ENCODE peak calls at places on chromosomes 11 and 22, in seven cellular contexts. Z is SK-N-SH, U is A549, R is ovary, Q is WERI-Rb-1, I is small intestine, X is neuronal stem cell. O is an unnamed sample.

GRCh38 chr11:76880956-76881355 is 20.2 kb downstream of the ACER3 start:
- DNase-seq in U (no peak), Z (no peak), X (no peak), Q (no peak), R (no peak), I (no peak), O (no peak)

GRCh38 chr22:48103126-48103875 is 1340.9 kb downstream of the TBC1D22A start:
- DNase-seq in X (no peak), I (no peak), Q (no peak), Z (no peak), R (no peak), U (no peak), O (no peak)

GRCh38 chr11:426851-427250 is 12.1 kb upstream of the SIGIRR start:
- DNase-seq in Z (no peak), R (no peak), I (no peak), Q (no peak), X (no peak), U (no peak), O (no peak)

GRCh38 chr22:38136607-38137006 is 26.1 kb upstream of the BAIAP2L2 start:
- DNase-seq in I (no peak), Z (no peak), R (no peak), Q (no peak), U (no peak), X (no peak), O (no peak)

GRCh38 chr11:72239296-72239848 is 4.6 kb downstream of the PHOX2A start:
- DNase-seq in Z (peak), U (no peak), R (peak), X (no peak), I (no peak), Q (no peak), O (no peak)

GRCh38 chr22:19638282-19639015 is 75.9 kb upstream of the SEPTIN5 start:
- DNase-seq in U (no peak), I (no peak), R (no peak), Z (peak), Q (no peak), X (no peak), O (no peak)

GRCh38 chr11:72548481-72548880 is 114.2 kb upstream of the CLPB start:
- DNase-seq in I (no peak), X (no peak), R (no peak), U (no peak), Z (no peak), Q (no peak), O (peak)

GRCh38 chr11:72308226-72309073 is 64.5 kb upstream of the PHOX2A start:
- DNase-seq in I (peak), U (no peak), Q (peak), X (no peak), R (no peak), Z (peak), O (peak)

GRCh38 chr11:29127456-29127855 is 889.4 kb downstream of the KCNA4 start:
- DNase-seq in U (no peak), R (no peak), Z (no peak), X (no peak), Q (no peak), I (no peak), O (no peak)

GRCh38 chr11:104256525-104256924 is 92.6 kb upstream of the PDGFD start:
- DNase-seq in Q (no peak), R (no peak), I (no peak), U (no peak), X (no peak), Z (no peak), O (no peak)

GRCh38 chr22:29580200-29580810 is 608 bp downstream of the NIPSNAP1 start:
- DNase-seq in I (peak), X (no peak), Z (peak), R (no peak), Q (no peak), U (no peak), O (peak)

GRCh38 chr11:71150859-71151258 is 101.5 kb downstream of the SHANK2 start:
- DNase-seq in U (no peak), R (no peak), X (no peak), Q (no peak), Z (no peak), I (no peak), O (no peak)

GRCh38 chr22:45008853-45009751 is 703 bp downstream of the PHF21B start:
- DNase-seq in U (peak), Z (peak), R (peak), I (no peak), Q (peak), X (peak), O (peak)

GRCh38 chr11:19938051-19938856 is 222.0 kb downstream of the DBX1 start:
- DNase-seq in Q (peak), I (peak), U (peak), Z (peak), R (no peak), X (no peak), O (peak)

GRCh38 chr22:48578138-48579034 is 1249.3 kb downstream of the BRD1 start:
- DNase-seq in U (no peak), X (no peak), I (no peak), R (no peak), Q (no peak), Z (no peak), O (no peak)

GRCh38 chr11:68509105-68509504 is 48.6 kb downstream of the PPP6R3 start:
- DNase-seq in R (no peak), X (no peak), I (no peak), U (no peak), Z (peak), Q (no peak), O (no peak)

GRCh38 chr11:47415091-47415854 is 6.9 kb downstream of the SLC39A13 start:
- DNase-seq in U (no peak), I (no peak), R (no peak), X (no peak), Z (no peak), Q (no peak), O (peak)

GRCh38 chr11:67120881-67121710 is 2.0 kb downstream of the KDM2A start:
- DNase-seq in X (no peak), Z (no peak), Q (no peak), U (no peak), I (peak), R (no peak), O (no peak)

GRCh38 chr22:21041937-21042336 is 3.8 kb upstream of the LRRC74B start:
- DNase-seq in R (no peak), I (no peak), Z (no peak), X (no peak), U (no peak), Q (no peak), O (no peak)

GRCh38 chr11:73752216-73752867 is 8.5 kb downstream of the RAB6A start:
- DNase-seq in R (peak), Q (no peak), U (no peak), X (no peak), I (no peak), Z (no peak), O (no peak)

GRCh38 chr11:114180301-114181055 is 115.7 kb upstream of the NNMT start:
- DNase-seq in Q (peak), X (no peak), I (peak), R (peak), U (no peak), Z (peak), O (no peak)

GRCh38 chr11:67662806-67663514 is 11.5 kb downstream of the ALDH3B2 start:
- DNase-seq in Z (no peak), U (no peak), Q (no peak), X (no peak), R (no peak), I (no peak), O (no peak)

GRCh38 chr22:44147821-44148574 is 32.7 kb upstream of the PARVG start:
- DNase-seq in R (no peak), Z (no peak), X (no peak), U (no peak), I (no peak), Q (no peak), O (no peak)

GRCh38 chr22:23256986-23257888 is 76.9 kb downstream of the BCR start:
- DNase-seq in U (no peak), R (peak), I (peak), X (no peak), Z (no peak), Q (no peak), O (no peak)
- H3K27ac ChIP-seq in U (no peak), R (peak), I (peak), X (no peak), Z (no peak), Q (no peak), O (no peak)

GRCh38 chr11:61957028-61957770 is 7.0 kb downstream of the BEST1 start:
- DNase-seq in X (no peak), U (no peak), Q (no peak), I (no peak), Z (no peak), R (peak), O (no peak)
- H3K4me3 ChIP-seq in X (no peak), U (no peak), Q (no peak), I (no peak), Z (no peak), R (no peak), O (no peak)

GRCh38 chr11:63905179-63905578 is 11.8 kb downstream of the RCOR2 start:
- DNase-seq in I (no peak), X (no peak), Q (no peak), Z (no peak), U (no peak), R (no peak), O (no peak)

GRCh38 chr11:63907808-63908530 is 9.0 kb downstream of the RCOR2 start:
- DNase-seq in U (no peak), Z (no peak), X (no peak), Q (peak), R (peak), I (no peak), O (no peak)

GRCh38 chr11:63907063-63907462 is 9.9 kb downstream of the RCOR2 start:
- DNase-seq in Z (peak), U (no peak), I (no peak), R (no peak), X (no peak), Q (no peak), O (no peak)

GRCh38 chr11:63906087-63906486 is 10.9 kb downstream of the RCOR2 start:
- DNase-seq in X (no peak), Z (no peak), R (no peak), U (no peak), I (no peak), Q (no peak), O (no peak)

GRCh38 chr11:63906585-63906984 is 10.4 kb downstream of the RCOR2 start:
- DNase-seq in Z (peak), I (no peak), R (no peak), X (no peak), U (no peak), Q (peak), O (peak)
- H3K27ac ChIP-seq in Z (no peak), I (no peak), R (no peak), X (no peak), U (no peak), Q (peak), O (no peak)

GRCh38 chr11:119363081-119363861 is 16.8 kb upstream of the MFRP start:
- DNase-seq in Z (no peak), I (peak), R (no peak), Q (no peak), X (no peak), U (no peak), O (no peak)
- H3K4me3 ChIP-seq in Z (no peak), I (peak), R (peak), Q (peak), X (peak), U (peak), O (no peak)

GRCh38 chr22:33204408-33204807 is 146.2 kb upstream of the SYN3 start:
- DNase-seq in Q (no peak), R (no peak), U (no peak), X (no peak), Z (no peak), I (no peak), O (no peak)
- H3K27ac ChIP-seq in Q (no peak), R (no peak), U (no peak), X (no peak), Z (no peak), I (no peak), O (no peak)

DNA sequence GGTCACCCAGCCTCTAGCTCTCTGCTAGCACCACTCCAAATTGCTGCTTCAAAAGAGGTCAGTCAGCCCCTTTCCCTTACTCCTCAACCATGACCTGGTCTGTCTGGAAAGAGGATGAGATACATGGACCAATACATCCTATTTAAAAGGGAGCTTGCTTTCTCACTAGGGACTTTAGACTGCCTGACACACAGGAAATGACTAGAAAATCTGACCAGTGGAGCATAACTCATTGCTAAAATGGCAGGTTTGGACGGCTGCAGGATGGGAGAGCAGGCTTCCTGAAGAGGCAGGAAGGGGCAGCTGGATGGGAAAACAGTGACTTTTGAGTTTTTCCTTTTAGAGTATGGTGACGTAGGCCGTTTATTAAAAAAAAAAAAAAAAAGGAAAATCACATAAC is 25.3 kb downstream of the STIM1 start:
- DNase-seq in Q (no peak), U (no peak), R (no peak), Z (no peak), I (no peak), X (no peak), O (no peak)
- H3K4me3 ChIP-seq in Q (no peak), U (no peak), R (no peak), Z (no peak), I (no peak), X (no peak), O (no peak)

DNA sequence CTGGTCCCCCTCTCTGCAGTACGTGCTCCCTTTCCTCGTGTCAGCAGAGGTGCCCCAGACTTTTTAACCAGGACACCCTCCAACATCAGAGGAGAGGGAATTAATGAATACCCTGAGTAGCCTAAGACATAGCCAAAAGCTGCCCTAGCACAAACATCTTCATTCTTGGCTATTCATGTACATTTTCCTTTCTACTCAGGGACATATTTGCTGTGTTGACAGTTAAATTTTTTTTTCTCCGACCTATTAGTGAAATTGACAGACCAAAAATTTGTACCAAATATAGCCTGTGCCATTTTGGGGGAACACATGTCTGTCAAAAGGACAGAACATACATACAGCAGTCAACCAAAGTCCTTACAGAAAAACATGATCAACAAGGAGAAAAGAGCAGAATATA is 33.3 kb downstream of the CADM1 start:
- DNase-seq in Q (no peak), X (no peak), R (no peak), U (no peak), I (no peak), Z (no peak), O (no peak)
- H3K27ac ChIP-seq in Q (no peak), X (no peak), R (no peak), U (no peak), I (no peak), Z (no peak), O (no peak)

GRCh38 chr11:94771951-94772350 is 3.8 kb downstream of the AMOTL1 start:
- DNase-seq in Q (no peak), U (no peak), Z (no peak), I (no peak), X (no peak), R (no peak), O (no peak)
- H3K4me3 ChIP-seq in Q (no peak), U (no peak), Z (no peak), I (no peak), X (no peak), R (no peak), O (no peak)

O was measured in SJCRH30.